ENCODE peak calls at places on chromosomes 7 and 10, in four cellular contexts. D is astrocyte; R is naive thymus-derived CD8-positive, alpha-beta T cell; O is GM12878. B is an unnamed sample.

GRCh38 chr10:51343391-51343790 is 269.1 kb downstream of the PRKG1 start:
- DNase-seq in O (no peak), R (no peak), D (no peak), B (no peak)

GRCh38 chr7:91694221-91694856 is 186.2 kb downstream of the MTERF1 start:
- DNase-seq in O (no peak), D (peak), R (no peak), B (no peak)

GRCh38 chr7:158810846-158811245 is 18.5 kb downstream of the ESYT2 start:
- DNase-seq in R (no peak), O (no peak), D (no peak), B (no peak)

GRCh38 chr7:112201421-112201820 is 4.8 kb downstream of the DOCK4 start:
- DNase-seq in R (no peak), D (peak), O (no peak), B (peak)

GRCh38 chr7:127629268-127629854 is 11.4 kb upstream of the PAX4 start:
- DNase-seq in R (no peak), D (no peak), O (no peak), B (no peak)

GRCh38 chr10:5944389-5945202 is 32.7 kb downstream of the IL15RA start:
- DNase-seq in D (peak), R (no peak), O (no peak), B (peak)

GRCh38 chr7:41010418-41010817 is 692.5 kb downstream of the INHBA start:
- DNase-seq in D (no peak), R (no peak), O (no peak), B (no peak)

GRCh38 chr10:71527135-71527534 is 130.4 kb downstream of the CDH23 start:
- DNase-seq in D (no peak), R (no peak), O (no peak), B (no peak)

GRCh38 chr10:115657161-115657850 is 564.1 kb downstream of the ATRNL1 start:
- DNase-seq in R (no peak), O (no peak), D (peak), B (peak)

GRCh38 chr10:46520381-46520780 is 36.1 kb downstream of the GPRIN2 start:
- DNase-seq in O (no peak), R (no peak), D (no peak), B (no peak)

GRCh38 chr7:15015545-15016314 is 113.2 kb upstream of the DGKB start:
- DNase-seq in R (no peak), O (peak), D (peak), B (peak)

GRCh38 chr7:98233241-98234070 is 18.6 kb downstream of the TECPR1 start:
- DNase-seq in D (no peak), R (no peak), O (no peak), B (no peak)

GRCh38 chr7:55087521-55087961 is 68.7 kb downstream of the EGFR start:
- DNase-seq in D (no peak), R (no peak), O (no peak), B (no peak)

GRCh38 chr7:112869111-112869774 is 79.0 kb upstream of the TMEM168 start:
- DNase-seq in D (no peak), O (peak), R (no peak), B (peak)

GRCh38 chr7:96953676-96954513 is 51.5 kb upstream of the DLX6 start:
- DNase-seq in O (no peak), D (peak), R (no peak), B (no peak)

GRCh38 chr10:8194050-8194449 is 139.6 kb downstream of the GATA3 start:
- DNase-seq in R (no peak), O (no peak), D (no peak), B (no peak)

GRCh38 chr10:94991243-94991888 is 52.9 kb downstream of the CYP2C9 start:
- DNase-seq in O (no peak), R (no peak), D (no peak), B (no peak)

GRCh38 chr7:100132697-100133137 is 6.0 kb downstream of the MBLAC1 start:
- DNase-seq in D (no peak), O (no peak), R (peak), B (peak)

GRCh38 chr7:55179897-55180682 is 161.3 kb downstream of the EGFR start:
- DNase-seq in R (no peak), D (no peak), O (no peak), B (no peak)

GRCh38 chr7:140696024-140696678 is 357 bp upstream of the NDUFB2 start:
- DNase-seq in O (no peak), D (peak), R (peak), B (peak)

GRCh38 chr10:48498940-48499510 is 105.8 kb downstream of the ARHGAP22 start:
- DNase-seq in R (no peak), O (no peak), D (no peak), B (no peak)

GRCh38 chr7:80307251-80307856 is 172.7 kb downstream of the GNAI1 start:
- DNase-seq in D (peak), R (no peak), O (no peak), B (peak)

GRCh38 chr7:74029991-74030415 is 2.0 kb downstream of the ELN start:
- DNase-seq in O (no peak), R (no peak), D (no peak), B (no peak)

GRCh38 chr7:129574487-129574886 is 37.0 kb upstream of the NRF1 start:
- DNase-seq in R (no peak), D (peak), O (no peak), B (peak)